ENCODE peak calls at places on chromosomes 16 and 17, in nine cellular contexts. Y is esophagus squamous epithelium; P is right cardiac atrium; J is HCT116; X is CD8-positive, alpha-beta T cell; W is left ventricle myocardium inferior; L is heart right ventricle; T is HAP-1; K is uterus. C is an unnamed sample. For H3K4me1, the result is how much of the 10 kb centered on the place peaks cover.

GRCh38 chr17:71978435-71978834 is 142.4 kb upstream of the SOX9 start:
- DNase-seq in Y (no peak), P (no peak), J (no peak), X (no peak), W (no peak), L (no peak), T (no peak), K (no peak), C (no peak)

GRCh38 chr16:2967721-2968161 is 1.4 kb upstream of the PAQR4 start:
- DNase-seq in Y (no peak), P (peak), J (no peak), X (no peak), W (no peak), L (no peak), T (no peak), K (no peak), C (peak)

GRCh38 chr16:27585200-27585599 is 35.3 kb downstream of the KATNIP start:
- DNase-seq in Y (no peak), P (no peak), J (no peak), X (no peak), W (no peak), L (no peak), T (no peak), K (no peak), C (no peak)

GRCh38 chr17:67608691-67609090 is 109.0 kb upstream of the NOL11 start:
- DNase-seq in Y (no peak), P (no peak), J (no peak), X (no peak), W (no peak), L (no peak), T (no peak), K (no peak), C (no peak)

GRCh38 chr17:69358688-69359596 is 32.0 kb upstream of the ABCA5 start:
- DNase-seq in Y (no peak), P (no peak), J (peak), X (no peak), W (no peak), L (no peak), T (no peak), K (no peak), C (no peak)

GRCh38 chr17:80021600-80021999 is 14.1 kb downstream of the TBC1D16 start:
- DNase-seq in Y (no peak), P (no peak), J (no peak), X (no peak), W (no peak), L (no peak), T (no peak), K (no peak), C (no peak)

GRCh38 chr17:39740357-39741111 is 2.8 kb downstream of the GRB7 start:
- DNase-seq in Y (no peak), P (peak), J (peak), X (no peak), W (no peak), L (no peak), T (no peak), K (peak), C (no peak)

GRCh38 chr17:13635951-13636350 is 34.2 kb upstream of the HS3ST3A1 start:
- DNase-seq in Y (no peak), P (no peak), J (no peak), X (no peak), W (no peak), L (no peak), T (no peak), K (no peak), C (no peak)

GRCh38 chr17:28892024-28892423 is 5.5 kb downstream of the FLOT2 start:
- DNase-seq in Y (no peak), P (no peak), J (no peak), X (no peak), W (no peak), L (no peak), T (no peak), K (no peak), C (no peak)

GRCh38 chr16:67165121-67166034 is 833 bp downstream of the HSF4 start:
- DNase-seq in Y (no peak), P (peak), J (no peak), X (no peak), W (no peak), L (no peak), T (no peak), K (no peak), C (no peak)

GRCh38 chr17:56742601-56743000 is 91.1 kb downstream of the C17orf67 start:
- DNase-seq in Y (no peak), P (no peak), J (no peak), X (no peak), W (no peak), L (no peak), T (no peak), K (no peak), C (no peak)

GRCh38 chr17:63589646-63590045 is 11.0 kb upstream of the TACO1 start:
- DNase-seq in Y (no peak), P (no peak), J (no peak), X (no peak), W (no peak), L (no peak), T (no peak), K (no peak), C (no peak)

GRCh38 chr16:49467540-49468372 is 94.2 kb downstream of the C16orf78 start:
- DNase-seq in Y (no peak), P (no peak), J (no peak), X (no peak), W (no peak), L (no peak), T (no peak), K (no peak), C (peak)

GRCh38 chr16:24062270-24062817 is 193.8 kb upstream of the CACNG3 start:
- DNase-seq in Y (no peak), P (no peak), J (no peak), X (no peak), W (no peak), L (no peak), T (no peak), K (no peak), C (no peak)

GRCh38 chr16:67349172-67349571 is 22.6 kb downstream of the LRRC36 start:
- DNase-seq in Y (no peak), P (no peak), J (peak), X (no peak), W (no peak), L (no peak), T (no peak), K (no peak), C (no peak)

GRCh38 chr17:46081018-46081320 is 81.9 kb downstream of the STH start:
- DNase-seq in Y (no peak), P (no peak), J (no peak), X (no peak), W (no peak), L (no peak), T (no peak), K (no peak), C (no peak)
- H3K4me1 ChIP-seq in Y (under half), P (under half), J (under half), X (under half), W (half or more), L (under half), T (under half), K (under half), C (under half)

GRCh38 chr17:1643293-1643998 is 2.1 kb downstream of the SCARF1 start:
- DNase-seq in Y (no peak), P (peak), J (peak), X (peak), W (no peak), L (peak), T (peak), K (no peak), C (peak)

GRCh38 chr17:1640329-1641064 is 5.0 kb downstream of the SCARF1 start:
- DNase-seq in Y (no peak), P (peak), J (no peak), X (no peak), W (no peak), L (no peak), T (no peak), K (no peak), C (peak)

GRCh38 chr17:1639549-1639948 is 6.0 kb downstream of the SCARF1 start:
- DNase-seq in Y (no peak), P (peak), J (no peak), X (no peak), W (no peak), L (no peak), T (no peak), K (no peak), C (peak)

GRCh38 chr17:1638624-1639300 is 6.8 kb downstream of the SCARF1 start:
- DNase-seq in Y (no peak), P (peak), J (no peak), X (no peak), W (no peak), L (no peak), T (no peak), K (no peak), C (peak)

DNA sequence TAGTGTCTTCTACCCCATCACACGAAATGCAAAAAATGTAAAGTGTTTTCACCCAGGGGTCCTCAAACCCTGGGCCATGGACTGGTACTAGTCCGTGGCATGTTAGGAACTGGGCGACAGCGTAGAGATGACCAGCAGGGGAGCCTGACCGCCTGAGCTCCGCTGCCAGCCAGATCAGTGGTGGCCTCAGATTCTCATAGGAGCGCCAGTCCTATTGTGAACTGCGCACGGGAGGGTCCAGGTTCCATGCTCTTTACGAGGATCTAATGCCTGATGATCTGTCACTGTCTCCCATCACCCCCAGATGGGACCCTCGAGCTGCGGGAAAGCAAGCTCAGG is 4.5 kb downstream of the SCARF1 start:
- DNase-seq in Y (no peak), P (peak), J (no peak), X (no peak), W (no peak), L (no peak), T (no peak), K (no peak), C (no peak)
- H3K4me1 ChIP-seq in Y (under half), P (under half), J (under half), X (under half), W (under half), L (under half), T (under half), K (under half), C (under half)

GRCh38 chr16:85868495-85868894 is 30.5 kb upstream of the IRF8 start:
- DNase-seq in Y (no peak), P (no peak), J (no peak), X (no peak), W (no peak), L (no peak), T (no peak), K (no peak), C (no peak)

GRCh38 chr16:85870159-85870558 is 28.8 kb upstream of the IRF8 start:
- DNase-seq in Y (no peak), P (no peak), J (no peak), X (no peak), W (no peak), L (no peak), T (no peak), K (no peak), C (no peak)

GRCh38 chr16:85871756-85872155 is 27.2 kb upstream of the IRF8 start:
- DNase-seq in Y (no peak), P (no peak), J (no peak), X (no peak), W (no peak), L (no peak), T (no peak), K (no peak), C (no peak)

GRCh38 chr16:85878407-85878806 is 20.6 kb upstream of the IRF8 start:
- DNase-seq in Y (no peak), P (no peak), J (no peak), X (no peak), W (no peak), L (no peak), T (no peak), K (no peak), C (no peak)

DNA sequence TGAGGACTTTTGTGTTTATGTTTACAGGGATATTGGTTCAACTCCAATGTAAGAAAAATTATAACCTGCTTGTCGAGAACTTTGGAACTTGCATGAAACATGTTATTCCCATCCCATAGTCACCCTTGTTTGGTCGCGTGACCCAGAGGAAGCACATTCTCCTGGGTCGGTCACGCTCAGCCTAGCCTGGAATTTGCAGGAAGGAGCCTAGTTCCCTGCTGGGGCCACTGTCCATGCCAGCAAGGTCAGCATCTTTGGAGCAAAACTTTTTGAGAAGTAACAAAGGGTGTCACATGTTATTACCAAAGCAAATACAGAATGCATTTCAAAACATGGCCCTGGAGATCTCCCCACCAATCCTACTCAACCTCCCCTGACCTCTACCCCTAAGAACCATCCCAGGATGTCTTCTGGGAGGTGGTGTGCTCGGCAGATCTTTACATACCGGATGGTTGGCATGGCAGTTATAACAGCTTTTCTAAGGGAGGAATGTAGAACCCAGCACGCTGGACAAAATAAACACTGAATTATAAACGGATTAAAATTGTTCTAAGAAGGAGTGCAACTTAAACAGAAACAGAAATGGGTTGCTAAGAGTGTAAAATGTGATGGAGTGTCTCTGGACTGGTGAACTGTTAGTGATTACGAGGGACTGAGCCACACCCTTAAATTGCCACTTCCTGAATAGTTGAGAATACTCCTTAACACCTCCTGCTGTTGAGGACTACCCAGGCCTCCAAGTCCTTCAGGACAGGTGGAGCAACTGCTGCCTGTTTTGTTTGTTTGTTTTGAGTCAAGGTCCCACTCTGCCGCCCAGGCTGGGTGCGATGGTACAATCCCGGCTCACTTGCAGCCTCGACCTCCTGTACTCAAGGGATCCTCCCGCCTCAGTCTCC is 26.0 kb upstream of the IRF8 start:
- DNase-seq in Y (no peak), P (no peak), J (no peak), X (no peak), W (peak), L (no peak), T (no peak), K (no peak), C (no peak)
- H3K4me1 ChIP-seq in Y (under half), P (under half), J (under half), X (under half), W (under half), L (under half), T (under half), K (under half), C (under half)

GRCh38 chr16:17358846-17359245 is 111.9 kb downstream of the XYLT1 start:
- DNase-seq in Y (no peak), P (no peak), J (no peak), X (no peak), W (no peak), L (no peak), T (no peak), K (no peak), C (no peak)

GRCh38 chr16:17362946-17363345 is 107.8 kb downstream of the XYLT1 start:
- DNase-seq in Y (no peak), P (no peak), J (no peak), X (no peak), W (no peak), L (no peak), T (no peak), K (no peak), C (no peak)

GRCh38 chr16:17359778-17360177 is 111.0 kb downstream of the XYLT1 start:
- DNase-seq in Y (no peak), P (no peak), J (no peak), X (no peak), W (no peak), L (no peak), T (no peak), K (no peak), C (no peak)

GRCh38 chr16:17362191-17362590 is 108.6 kb downstream of the XYLT1 start:
- DNase-seq in Y (no peak), P (no peak), J (no peak), X (no peak), W (no peak), L (no peak), T (no peak), K (no peak), C (no peak)

GRCh38 chr16:17360810-17361209 is 110.0 kb downstream of the XYLT1 start:
- DNase-seq in Y (no peak), P (no peak), J (no peak), X (no peak), W (no peak), L (no peak), T (no peak), K (no peak), C (no peak)
- H3K4me1 ChIP-seq in Y (half or more), P (under half), J (under half), X (half or more), W (under half), L (half or more), T (under half), K (under half), C (under half)